ENCODE peak calls at places on chromosomes 5 and 9, in four cellular contexts. C is A549, Z is lower leg skin, D is GM20000. H is an unnamed sample.

GRCh38 chr5:91219803-91220371 is 163.2 kb downstream of the ARRDC3 start:
- DNase-seq in C (peak; percentile 73), Z (no peak), D (peak; percentile 28), H (no peak)

GRCh38 chr5:145345883-145346282 is 489.3 kb downstream of the PRELID2 start:
- DNase-seq in C (no peak), Z (no peak), D (no peak), H (no peak)

GRCh38 chr9:16540996-16541668 is 329.3 kb downstream of the BNC2 start:
- DNase-seq in C (no peak), Z (no peak), D (no peak), H (no peak)

GRCh38 chr5:18968966-18969365 is 1019.0 kb downstream of the CDH18 start:
- DNase-seq in C (peak; percentile 11), Z (no peak), D (no peak), H (no peak)

GRCh38 chr9:121557581-121558422 is 58.2 kb upstream of the GGTA1 start:
- DNase-seq in C (peak; percentile 26), Z (peak; percentile 91), D (peak; percentile 55), H (no peak)

GRCh38 chr5:174381241-174381640 is 335.7 kb downstream of the NSG2 start:
- DNase-seq in C (no peak), Z (no peak), D (no peak), H (no peak)

GRCh38 chr5:122844136-122844915 is 1.1 kb upstream of the SNX24 start:
- DNase-seq in C (no peak), Z (no peak), D (peak; percentile 29), H (no peak)

GRCh38 chr9:12266758-12267157 is 426.4 kb upstream of the TYRP1 start:
- DNase-seq in C (no peak), Z (no peak), D (no peak), H (no peak)

GRCh38 chr9:121783523-121784507 is 132.4 kb downstream of the DAB2IP start:
- DNase-seq in C (no peak), Z (peak; percentile 75), D (no peak), H (no peak)

GRCh38 chr5:148957591-148958202 is 105.2 kb downstream of the SH3TC2 start:
- DNase-seq in C (peak; percentile 30), Z (no peak), D (peak; percentile 41), H (no peak)

GRCh38 chr5:59588922-59589321 is 304.6 kb downstream of the PDE4D start:
- DNase-seq in C (peak; percentile 59), Z (no peak), D (no peak), H (no peak)

GRCh38 chr5:140295414-140295813 is 7.5 kb downstream of the PFDN1 start:
- DNase-seq in C (peak; percentile 61), Z (no peak), D (no peak), H (peak; percentile 16)

GRCh38 chr5:16784843-16785791 is 151.0 kb downstream of the MYO10 start:
- DNase-seq in C (no peak), Z (no peak), D (no peak), H (peak; percentile 48)

GRCh38 chr9:38026840-38027527 is 42.0 kb downstream of the SHB start:
- DNase-seq in C (no peak), Z (no peak), D (no peak), H (no peak)

GRCh38 chr9:88989961-88990570 is 1.2 kb upstream of the S1PR3 start:
- DNase-seq in C (no peak), Z (peak; percentile 81), D (no peak), H (no peak)

GRCh38 chr5:14178091-14178490 is 34.9 kb downstream of the TRIO start:
- DNase-seq in C (no peak), Z (no peak), D (no peak), H (no peak)

GRCh38 chr9:90888941-90889340 is 87.3 kb downstream of the SYK start:
- DNase-seq in C (no peak), Z (peak; percentile 23), D (no peak), H (no peak)

GRCh38 chr9:90891656-90892055 is 90.0 kb downstream of the SYK start:
- DNase-seq in C (no peak), Z (peak; percentile 4), D (no peak), H (no peak)

GRCh38 chr9:90893706-90894105 is 92.1 kb downstream of the SYK start:
- DNase-seq in C (no peak), Z (peak; percentile 15), D (no peak), H (no peak)

GRCh38 chr9:90894956-90895687 is 93.5 kb downstream of the SYK start:
- DNase-seq in C (peak; percentile 22), Z (peak; percentile 77), D (no peak), H (no peak)

DNA sequence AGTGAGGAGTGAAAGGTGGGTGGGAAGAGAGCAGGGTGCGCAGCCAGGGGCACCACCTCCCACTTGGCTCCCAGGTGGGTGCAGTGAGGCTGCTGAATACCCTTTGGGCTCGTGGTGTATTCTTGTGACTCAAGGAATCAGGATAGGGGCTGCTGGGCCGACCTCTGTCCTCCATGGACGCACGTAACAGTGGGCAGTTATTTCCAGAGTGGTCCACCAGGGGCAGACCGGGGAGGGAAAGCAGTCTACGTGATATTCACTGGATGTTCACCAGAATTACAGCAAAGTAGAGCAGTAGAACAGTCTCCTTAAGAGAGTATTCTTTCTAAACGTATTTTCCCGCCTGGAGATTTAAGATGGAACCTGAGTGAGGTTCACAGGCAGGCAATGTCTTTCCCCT is 88.5 kb downstream of the SYK start:
- DNase-seq in C (no peak), Z (peak; percentile 70), D (no peak), H (no peak)
- TF ChIP-seq CTCF in C (no peak), Z (no peak), D (no peak), H (no peak)

DNA sequence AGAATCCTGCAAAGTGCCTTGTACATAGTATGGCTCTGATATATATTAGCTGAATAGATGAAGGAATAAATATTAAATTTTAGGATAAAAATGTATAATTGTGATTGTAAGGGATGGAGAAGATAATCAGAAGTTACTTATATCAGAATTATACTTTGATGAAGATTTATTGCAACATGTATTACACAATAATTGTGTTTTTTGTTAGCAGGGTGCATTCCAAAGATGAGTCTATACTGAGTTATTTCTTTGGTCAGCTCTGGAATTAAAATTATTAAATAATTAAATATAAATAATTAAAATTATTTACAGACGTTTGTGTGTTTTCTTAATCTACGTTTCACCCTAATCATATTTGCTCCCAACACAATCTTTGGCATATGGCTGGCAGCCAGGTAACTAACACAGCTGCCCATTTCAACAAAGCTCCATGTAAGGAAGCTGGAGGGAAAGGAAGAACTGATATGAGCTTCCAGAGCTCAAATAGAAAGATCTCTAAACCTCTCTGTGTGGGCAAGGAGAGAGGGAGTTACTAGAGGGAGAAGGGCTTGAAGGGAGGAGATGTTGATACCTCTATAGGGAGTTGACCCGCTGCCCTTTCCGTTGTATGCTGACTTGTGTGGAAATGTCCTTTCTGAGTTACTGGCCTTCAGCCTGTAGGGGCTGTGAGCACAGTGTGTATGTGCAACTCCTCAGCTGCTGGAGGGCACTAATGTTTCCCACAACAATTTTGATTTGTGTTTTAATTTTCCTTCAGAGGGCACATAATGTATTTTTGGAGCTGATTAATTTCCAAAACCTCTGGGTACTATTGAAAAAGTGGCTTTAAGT is 403.4 kb downstream of the MAN2A1 start:
- DNase-seq in C (no peak), Z (no peak), D (no peak), H (no peak)
- TF ChIP-seq CTCF in C (no peak), Z (no peak), D (no peak), H (no peak)

GRCh38 chr9:95057121-95057520 is 260.4 kb downstream of the FANCC start:
- DNase-seq in C (no peak), Z (no peak), D (no peak), H (no peak)

GRCh38 chr9:95060916-95061315 is 256.6 kb downstream of the FANCC start:
- DNase-seq in C (no peak), Z (no peak), D (no peak), H (no peak)

GRCh38 chr9:95060246-95060645 is 257.3 kb downstream of the FANCC start:
- DNase-seq in C (no peak), Z (no peak), D (no peak), H (no peak)

GRCh38 chr9:95058121-95058785 is 259.3 kb downstream of the FANCC start:
- DNase-seq in C (no peak), Z (no peak), D (no peak), H (no peak)

DNA sequence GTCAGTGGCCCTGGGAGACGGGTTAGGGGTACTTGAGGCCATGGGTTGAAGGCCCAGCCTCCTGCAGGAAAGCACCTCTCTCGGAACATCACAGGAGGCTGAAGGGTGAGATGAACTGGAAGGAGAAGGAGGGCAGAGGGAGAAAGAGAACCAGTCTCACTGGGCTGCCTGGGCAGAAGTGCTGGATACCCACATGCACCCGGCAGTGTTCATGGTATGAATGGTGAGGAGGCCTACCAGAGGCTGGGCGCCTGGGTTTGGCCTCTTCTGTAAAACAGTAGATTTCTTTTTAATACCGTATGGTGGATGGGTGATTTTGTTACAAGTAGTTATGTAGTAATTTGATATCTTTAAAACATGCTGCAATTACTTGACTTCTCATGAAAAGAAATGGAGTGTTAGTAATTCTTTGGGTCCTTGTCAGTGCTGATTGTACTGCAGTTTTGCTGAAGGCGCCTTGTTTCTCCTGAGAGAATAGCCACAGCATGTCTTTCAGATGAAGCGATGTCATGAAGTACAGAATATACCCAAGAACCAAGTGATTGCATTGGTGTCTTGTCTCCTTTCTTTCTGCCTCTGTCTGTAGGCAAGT is 258.6 kb downstream of the FANCC start:
- DNase-seq in C (no peak), Z (no peak), D (no peak), H (no peak)
- TF ChIP-seq CTCF in C (no peak), Z (no peak), D (no peak), H (no peak)

GRCh38 chr9:36603006-36603405 is 30.3 kb downstream of the MELK start:
- DNase-seq in C (no peak), Z (no peak), D (peak; percentile 72), H (peak; percentile 13)

GRCh38 chr9:36598281-36598680 is 25.6 kb downstream of the MELK start:
- DNase-seq in C (no peak), Z (no peak), D (no peak), H (no peak)

GRCh38 chr9:36594228-36594627 is 21.5 kb downstream of the MELK start:
- DNase-seq in C (no peak), Z (no peak), D (no peak), H (no peak)

GRCh38 chr9:36592801-36593583 is 20.3 kb downstream of the MELK start:
- DNase-seq in C (no peak), Z (no peak), D (no peak), H (no peak)

GRCh38 chr9:36597412-36598178 is 24.9 kb downstream of the MELK start:
- DNase-seq in C (peak; percentile 73), Z (no peak), D (no peak), H (no peak)
- TF ChIP-seq CTCF in C (peak; percentile 57), Z (no peak), D (no peak), H (peak; percentile 69)

GRCh38 chr9:78863531-78863930 is 566.6 kb downstream of the PSAT1 start:
- DNase-seq in C (no peak), Z (no peak), D (no peak), H (no peak)

GRCh38 chr9:78856781-78857180 is 559.9 kb downstream of the PSAT1 start:
- DNase-seq in C (no peak), Z (no peak), D (no peak), H (no peak)

GRCh38 chr9:78857371-78858225 is 560.7 kb downstream of the PSAT1 start:
- DNase-seq in C (no peak), Z (no peak), D (no peak), H (no peak)

GRCh38 chr9:78858266-78858665 is 561.3 kb downstream of the PSAT1 start:
- DNase-seq in C (no peak), Z (no peak), D (no peak), H (no peak)

GRCh38 chr9:78860806-78861475 is 564.0 kb downstream of the PSAT1 start:
- DNase-seq in C (no peak), Z (no peak), D (no peak), H (no peak)
- TF ChIP-seq CTCF in C (no peak), Z (no peak), D (no peak), H (no peak)

GRCh38 chr9:18893491-18893890 is 139.5 kb downstream of the SAXO1 start:
- DNase-seq in C (no peak), Z (no peak), D (no peak), H (no peak)
- TF ChIP-seq CTCF in C (no peak), Z (no peak), D (no peak), H (no peak)

H was measured in GM12864.